ENCODE peak calls at places on chromosomes 4 and X, in seven cellular contexts. One of them, this sample, is unnamed.

GRCh38 chrX:153827903-153828302 is 2.4 kb downstream of the PDZD4 start:
- DNase-seq in kidney: no peak
- DNase-seq in cardiac fibroblast: no peak
- DNase-seq in glutamatergic neuron: no peak
- DNase-seq in SK-N-SH: peak; percentile 8
- DNase-seq in HFFc6: no peak
- DNase-seq in tibial artery: no peak
- DNase-seq in this sample: no peak

GRCh38 chr4:54941994-54942552 is 183.3 kb downstream of the KDR start:
- DNase-seq in kidney: no peak
- DNase-seq in cardiac fibroblast: peak; percentile 58
- DNase-seq in glutamatergic neuron: no peak
- DNase-seq in SK-N-SH: no peak
- DNase-seq in HFFc6: no peak
- DNase-seq in tibial artery: no peak
- DNase-seq in this sample: no peak

GRCh38 chr4:39044364-39044946 is 12.2 kb upstream of the TMEM156 start:
- DNase-seq in kidney: peak; percentile 98
- DNase-seq in cardiac fibroblast: peak; percentile 95
- DNase-seq in glutamatergic neuron: peak; percentile 87
- DNase-seq in SK-N-SH: peak; percentile 95
- DNase-seq in HFFc6: peak; percentile 69
- DNase-seq in tibial artery: peak; percentile 94
- DNase-seq in this sample: peak; percentile 32

GRCh38 chr4:113919611-113920010 is 59.8 kb downstream of the ARSJ start:
- DNase-seq in kidney: no peak
- DNase-seq in cardiac fibroblast: peak; percentile 66
- DNase-seq in glutamatergic neuron: no peak
- DNase-seq in SK-N-SH: no peak
- DNase-seq in HFFc6: peak; percentile 27
- DNase-seq in tibial artery: no peak
- DNase-seq in this sample: no peak

GRCh38 chr4:95478679-95479078 is 70.1 kb downstream of the UNC5C start:
- DNase-seq in kidney: no peak
- DNase-seq in cardiac fibroblast: no peak
- DNase-seq in glutamatergic neuron: no peak
- DNase-seq in SK-N-SH: no peak
- DNase-seq in HFFc6: no peak
- DNase-seq in tibial artery: no peak
- DNase-seq in this sample: no peak

GRCh38 chr4:151231915-151232595 is 44.9 kb upstream of the PRSS48 start:
- DNase-seq in kidney: no peak
- DNase-seq in cardiac fibroblast: no peak
- DNase-seq in glutamatergic neuron: no peak
- DNase-seq in SK-N-SH: no peak
- DNase-seq in HFFc6: no peak
- DNase-seq in tibial artery: no peak
- DNase-seq in this sample: no peak

GRCh38 chr4:118329849-118330248 is 23.0 kb downstream of the PRSS12 start:
- DNase-seq in kidney: no peak
- DNase-seq in cardiac fibroblast: no peak
- DNase-seq in glutamatergic neuron: no peak
- DNase-seq in SK-N-SH: no peak
- DNase-seq in HFFc6: no peak
- DNase-seq in tibial artery: no peak
- DNase-seq in this sample: no peak

GRCh38 chr4:22356996-22357596 is 158.8 kb downstream of the ADGRA3 start:
- DNase-seq in kidney: no peak
- DNase-seq in cardiac fibroblast: peak; percentile 49
- DNase-seq in glutamatergic neuron: no peak
- DNase-seq in SK-N-SH: no peak
- DNase-seq in HFFc6: peak; percentile 39
- DNase-seq in tibial artery: no peak
- DNase-seq in this sample: peak; percentile 29

GRCh38 chrX:37976153-37976552 is 30.2 kb upstream of the SYTL5 start:
- DNase-seq in kidney: no peak
- DNase-seq in cardiac fibroblast: no peak
- DNase-seq in glutamatergic neuron: no peak
- DNase-seq in SK-N-SH: no peak
- DNase-seq in HFFc6: no peak
- DNase-seq in tibial artery: no peak
- DNase-seq in this sample: no peak

GRCh38 chr4:74449571-74450297 is 4.8 kb downstream of the AREG start:
- DNase-seq in kidney: no peak
- DNase-seq in cardiac fibroblast: peak; percentile 71
- DNase-seq in glutamatergic neuron: no peak
- DNase-seq in SK-N-SH: no peak
- DNase-seq in HFFc6: peak; percentile 39
- DNase-seq in tibial artery: no peak
- DNase-seq in this sample: no peak

GRCh38 chr4:74446896-74447295 is 2.0 kb downstream of the AREG start:
- DNase-seq in kidney: no peak
- DNase-seq in cardiac fibroblast: no peak
- DNase-seq in glutamatergic neuron: no peak
- DNase-seq in SK-N-SH: no peak
- DNase-seq in HFFc6: no peak
- DNase-seq in tibial artery: no peak
- DNase-seq in this sample: no peak

GRCh38 chr4:74446193-74446868 is 1.4 kb downstream of the AREG start:
- DNase-seq in kidney: no peak
- DNase-seq in cardiac fibroblast: no peak
- DNase-seq in glutamatergic neuron: no peak
- DNase-seq in SK-N-SH: no peak
- DNase-seq in HFFc6: no peak
- DNase-seq in tibial artery: no peak
- DNase-seq in this sample: no peak

GRCh38 chr4:74450298-74450683 is 5.4 kb downstream of the AREG start:
- DNase-seq in kidney: no peak
- DNase-seq in cardiac fibroblast: no peak
- DNase-seq in glutamatergic neuron: no peak
- DNase-seq in SK-N-SH: no peak
- DNase-seq in HFFc6: no peak
- DNase-seq in tibial artery: no peak
- DNase-seq in this sample: no peak

DNA sequence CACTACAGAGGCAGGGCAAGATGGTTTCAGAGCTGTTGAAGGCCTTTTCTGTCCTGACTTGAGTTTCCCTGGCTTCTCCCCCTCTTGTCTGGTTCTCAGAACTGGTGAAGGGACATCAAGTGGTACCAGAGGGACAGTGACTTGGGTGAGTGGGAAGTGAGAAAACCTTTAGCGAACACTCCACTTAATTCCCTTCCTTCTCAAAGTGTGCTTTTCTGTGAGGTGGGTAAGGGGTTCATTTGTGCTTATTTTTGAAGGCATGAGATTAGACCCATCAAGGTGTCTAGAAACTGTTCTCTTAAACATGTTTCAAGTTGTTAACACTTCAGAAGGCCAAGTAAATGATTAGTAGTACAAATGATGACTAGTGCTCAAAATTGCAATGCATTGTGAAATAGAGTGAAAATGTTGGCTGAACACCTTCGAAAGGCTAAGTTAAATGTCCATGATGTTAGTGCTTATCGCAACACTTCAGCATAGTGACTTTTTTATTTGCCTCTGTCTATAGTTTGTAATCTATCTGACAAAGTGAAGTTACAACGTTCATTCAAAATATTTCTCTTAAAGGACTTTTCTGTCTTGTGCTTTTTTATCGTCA is 2.8 kb downstream of the AREG start:
- DNase-seq in kidney: no peak
- DNase-seq in cardiac fibroblast: no peak
- DNase-seq in glutamatergic neuron: no peak
- DNase-seq in SK-N-SH: no peak
- DNase-seq in HFFc6: no peak
- DNase-seq in tibial artery: no peak
- DNase-seq in this sample: no peak
- TF ChIP-seq CTCF in kidney: no peak
- TF ChIP-seq CTCF in cardiac fibroblast: no peak
- TF ChIP-seq CTCF in glutamatergic neuron: no peak
- TF ChIP-seq CTCF in SK-N-SH: no peak
- TF ChIP-seq CTCF in HFFc6: no peak
- TF ChIP-seq CTCF in tibial artery: no peak
- TF ChIP-seq CTCF in this sample: no peak

GRCh38 chr4:153465922-153466636 is at the start of gene TMEM131L:
- DNase-seq in kidney: peak; percentile 92
- DNase-seq in cardiac fibroblast: peak; percentile 65
- DNase-seq in glutamatergic neuron: peak; percentile 75
- DNase-seq in SK-N-SH: peak; percentile 95
- DNase-seq in HFFc6: peak; percentile 19
- DNase-seq in tibial artery: peak; percentile 85
- DNase-seq in this sample: no peak

GRCh38 chr4:153464068-153464467 is 2.1 kb upstream of the TMEM131L start:
- DNase-seq in kidney: no peak
- DNase-seq in cardiac fibroblast: peak; percentile 21
- DNase-seq in glutamatergic neuron: no peak
- DNase-seq in SK-N-SH: no peak
- DNase-seq in HFFc6: no peak
- DNase-seq in tibial artery: no peak
- DNase-seq in this sample: no peak

GRCh38 chr4:153465145-153465544 is 1.0 kb upstream of the TMEM131L start:
- DNase-seq in kidney: no peak
- DNase-seq in cardiac fibroblast: peak; percentile 22
- DNase-seq in glutamatergic neuron: no peak
- DNase-seq in SK-N-SH: no peak
- DNase-seq in HFFc6: no peak
- DNase-seq in tibial artery: no peak
- DNase-seq in this sample: no peak

GRCh38 chr4:153466637-153467153 is 535 bp downstream of the TMEM131L start:
- DNase-seq in kidney: peak; percentile 80
- DNase-seq in cardiac fibroblast: no peak
- DNase-seq in glutamatergic neuron: peak; percentile 30
- DNase-seq in SK-N-SH: peak; percentile 75
- DNase-seq in HFFc6: no peak
- DNase-seq in tibial artery: no peak
- DNase-seq in this sample: no peak

GRCh38 chr4:153465583-153465921 is 608 bp upstream of the TMEM131L start:
- DNase-seq in kidney: peak; percentile 83
- DNase-seq in cardiac fibroblast: peak; percentile 64
- DNase-seq in glutamatergic neuron: peak; percentile 41
- DNase-seq in SK-N-SH: peak; percentile 75
- DNase-seq in HFFc6: peak; percentile 75
- DNase-seq in tibial artery: peak; percentile 84
- DNase-seq in this sample: no peak
- TF ChIP-seq CTCF in kidney: peak; percentile 26
- TF ChIP-seq CTCF in cardiac fibroblast: peak; percentile 19
- TF ChIP-seq CTCF in glutamatergic neuron: no peak
- TF ChIP-seq CTCF in SK-N-SH: peak; percentile 34
- TF ChIP-seq CTCF in HFFc6: peak; percentile 43
- TF ChIP-seq CTCF in tibial artery: peak; percentile 48
- TF ChIP-seq CTCF in this sample: peak; percentile 14

GRCh38 chr4:45437381-45437780 is 686.5 kb downstream of the GABRG1 start:
- DNase-seq in kidney: no peak
- DNase-seq in cardiac fibroblast: no peak
- DNase-seq in glutamatergic neuron: no peak
- DNase-seq in SK-N-SH: no peak
- DNase-seq in HFFc6: no peak
- DNase-seq in tibial artery: no peak
- DNase-seq in this sample: no peak

GRCh38 chr4:45438047-45438446 is 685.8 kb downstream of the GABRG1 start:
- DNase-seq in kidney: no peak
- DNase-seq in cardiac fibroblast: no peak
- DNase-seq in glutamatergic neuron: no peak
- DNase-seq in SK-N-SH: no peak
- DNase-seq in HFFc6: no peak
- DNase-seq in tibial artery: no peak
- DNase-seq in this sample: no peak

GRCh38 chr4:45442466-45442865 is 681.4 kb downstream of the GABRG1 start:
- DNase-seq in kidney: no peak
- DNase-seq in cardiac fibroblast: peak; percentile 1
- DNase-seq in glutamatergic neuron: peak; percentile 22
- DNase-seq in SK-N-SH: peak; percentile 21
- DNase-seq in HFFc6: no peak
- DNase-seq in tibial artery: no peak
- DNase-seq in this sample: no peak
- TF ChIP-seq CTCF in kidney: peak; percentile 42
- TF ChIP-seq CTCF in cardiac fibroblast: peak; percentile 13
- TF ChIP-seq CTCF in glutamatergic neuron: peak; percentile 77
- TF ChIP-seq CTCF in SK-N-SH: peak; percentile 42
- TF ChIP-seq CTCF in HFFc6: peak; percentile 11
- TF ChIP-seq CTCF in tibial artery: no peak
- TF ChIP-seq CTCF in this sample: no peak

DNA sequence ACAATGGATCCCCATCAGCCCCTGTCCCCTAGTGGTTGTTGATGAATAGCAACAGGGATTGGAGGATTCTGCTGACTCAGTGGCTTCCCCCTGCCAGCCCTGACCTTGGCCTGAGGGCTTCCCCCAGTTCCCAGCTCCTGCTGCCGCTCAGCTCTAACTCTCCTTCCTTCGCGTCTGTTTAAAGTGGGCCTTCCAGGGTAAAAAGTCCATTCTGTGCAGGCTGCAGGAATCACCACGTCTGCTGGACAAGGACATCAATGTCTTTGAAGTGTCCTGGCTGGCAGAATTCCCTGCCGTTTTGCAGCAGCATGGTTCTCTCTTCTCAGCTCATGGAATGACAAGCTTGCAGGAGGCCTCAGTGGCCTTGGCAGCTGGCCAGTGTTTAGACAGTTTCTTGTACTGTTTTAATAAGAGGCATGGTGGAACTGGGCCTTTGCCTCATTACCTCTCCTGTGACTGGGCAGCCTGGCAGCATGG is 152.5 kb upstream of the STX18 start:
- DNase-seq in kidney: peak; percentile 75
- DNase-seq in cardiac fibroblast: no peak
- DNase-seq in glutamatergic neuron: no peak
- DNase-seq in SK-N-SH: peak; percentile 30
- DNase-seq in HFFc6: peak; percentile 32
- DNase-seq in tibial artery: no peak
- DNase-seq in this sample: no peak
- TF ChIP-seq CTCF in kidney: no peak
- TF ChIP-seq CTCF in cardiac fibroblast: peak; percentile 28
- TF ChIP-seq CTCF in glutamatergic neuron: no peak
- TF ChIP-seq CTCF in SK-N-SH: peak; percentile 38
- TF ChIP-seq CTCF in HFFc6: peak; percentile 68
- TF ChIP-seq CTCF in tibial artery: no peak
- TF ChIP-seq CTCF in this sample: peak; percentile 45

GRCh38 chrX:23919706-23920320 is 12.0 kb downstream of the CXorf58 start:
- DNase-seq in kidney: no peak
- DNase-seq in cardiac fibroblast: peak; percentile 7
- DNase-seq in glutamatergic neuron: no peak
- DNase-seq in SK-N-SH: no peak
- DNase-seq in HFFc6: no peak
- DNase-seq in tibial artery: no peak
- DNase-seq in this sample: no peak
- TF ChIP-seq CTCF in kidney: peak; percentile 15
- TF ChIP-seq CTCF in cardiac fibroblast: no peak
- TF ChIP-seq CTCF in glutamatergic neuron: no peak
- TF ChIP-seq CTCF in SK-N-SH: no peak
- TF ChIP-seq CTCF in HFFc6: no peak
- TF ChIP-seq CTCF in tibial artery: no peak
- TF ChIP-seq CTCF in this sample: no peak

DNA sequence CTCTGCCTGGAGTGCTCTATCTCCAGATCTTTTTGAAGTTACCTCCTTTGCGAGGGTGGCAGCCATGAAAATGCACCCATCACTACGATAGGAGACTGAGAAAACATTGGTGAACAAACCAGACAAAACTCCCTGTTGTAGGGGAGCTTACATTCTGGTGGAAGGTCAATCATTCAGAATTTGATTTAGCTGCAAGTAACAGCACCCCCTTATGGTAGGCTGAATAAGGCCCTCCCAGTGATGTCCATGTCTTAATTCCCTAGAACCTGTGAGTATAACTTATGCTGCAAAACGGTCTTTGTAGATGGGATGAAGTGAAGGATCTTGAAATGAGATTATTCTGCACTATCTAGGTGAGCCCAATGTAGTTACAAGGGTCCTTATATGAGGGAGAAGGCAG is 5.6 kb upstream of the TEC start:
- DNase-seq in kidney: no peak
- DNase-seq in cardiac fibroblast: peak; percentile 25
- DNase-seq in glutamatergic neuron: no peak
- DNase-seq in SK-N-SH: no peak
- DNase-seq in HFFc6: peak; percentile 34
- DNase-seq in tibial artery: no peak
- DNase-seq in this sample: no peak
- TF ChIP-seq CTCF in kidney: peak; percentile 34
- TF ChIP-seq CTCF in cardiac fibroblast: peak; percentile 41
- TF ChIP-seq CTCF in glutamatergic neuron: peak; percentile 22
- TF ChIP-seq CTCF in SK-N-SH: peak; percentile 66
- TF ChIP-seq CTCF in HFFc6: peak; percentile 74
- TF ChIP-seq CTCF in tibial artery: peak; percentile 5
- TF ChIP-seq CTCF in this sample: peak; percentile 61

This sample was measured in AG09309.